ENCODE peak calls at places on chromosomes 4 and X, in five cellular contexts. One of them, this sample, is unnamed.

GRCh38 chr4:139526928-139527327 is 29.1 kb downstream of the SETD7 start:
- DNase-seq in A549: no peak
- DNase-seq in iPS-NIHi11: no peak
- DNase-seq in lower leg skin: no peak
- DNase-seq in stimulated activated CD4-positive, alpha-beta T cell treated with anti-CD3 and anti-CD28 coated beads, Interleukin-12 subunit alpha, Interleukin-12 subunit beta, amount 100 ng/mL, for 4 hours: no peak
- DNase-seq in this sample: no peak

GRCh38 chrX:135295238-135295943 is 13.9 kb upstream of the ETDC start:
- DNase-seq in A549: no peak
- DNase-seq in iPS-NIHi11: peak; percentile 43
- DNase-seq in lower leg skin: no peak
- DNase-seq in stimulated activated CD4-positive, alpha-beta T cell treated with anti-CD3 and anti-CD28 coated beads, Interleukin-12 subunit alpha, Interleukin-12 subunit beta, amount 100 ng/mL, for 4 hours: peak; percentile 56
- DNase-seq in this sample: peak; percentile 56

GRCh38 chr4:137343221-137343620 is 189.1 kb downstream of the PCDH18 start:
- DNase-seq in A549: no peak
- DNase-seq in iPS-NIHi11: no peak
- DNase-seq in lower leg skin: no peak
- DNase-seq in stimulated activated CD4-positive, alpha-beta T cell treated with anti-CD3 and anti-CD28 coated beads, Interleukin-12 subunit alpha, Interleukin-12 subunit beta, amount 100 ng/mL, for 4 hours: no peak
- DNase-seq in this sample: no peak

GRCh38 chr4:19883841-19884240 is 367.9 kb upstream of the SLIT2 start:
- DNase-seq in A549: no peak
- DNase-seq in iPS-NIHi11: no peak
- DNase-seq in lower leg skin: no peak
- DNase-seq in stimulated activated CD4-positive, alpha-beta T cell treated with anti-CD3 and anti-CD28 coated beads, Interleukin-12 subunit alpha, Interleukin-12 subunit beta, amount 100 ng/mL, for 4 hours: no peak
- DNase-seq in this sample: no peak

GRCh38 chrX:17078031-17078730 is 131.7 kb downstream of the REPS2 start:
- DNase-seq in A549: no peak
- DNase-seq in iPS-NIHi11: no peak
- DNase-seq in lower leg skin: no peak
- DNase-seq in stimulated activated CD4-positive, alpha-beta T cell treated with anti-CD3 and anti-CD28 coated beads, Interleukin-12 subunit alpha, Interleukin-12 subunit beta, amount 100 ng/mL, for 4 hours: no peak
- DNase-seq in this sample: no peak

GRCh38 chr4:140865253-140865652 is 109.1 kb upstream of the TBC1D9 start:
- DNase-seq in A549: no peak
- DNase-seq in iPS-NIHi11: no peak
- DNase-seq in lower leg skin: no peak
- DNase-seq in stimulated activated CD4-positive, alpha-beta T cell treated with anti-CD3 and anti-CD28 coated beads, Interleukin-12 subunit alpha, Interleukin-12 subunit beta, amount 100 ng/mL, for 4 hours: no peak
- DNase-seq in this sample: no peak

GRCh38 chr4:173998471-173999144 is 284.9 kb downstream of the FBXO8 start:
- DNase-seq in A549: no peak
- DNase-seq in iPS-NIHi11: no peak
- DNase-seq in lower leg skin: no peak
- DNase-seq in stimulated activated CD4-positive, alpha-beta T cell treated with anti-CD3 and anti-CD28 coated beads, Interleukin-12 subunit alpha, Interleukin-12 subunit beta, amount 100 ng/mL, for 4 hours: no peak
- DNase-seq in this sample: no peak

GRCh38 chr4:119240128-119240527 is 27.6 kb downstream of the USP53 start:
- DNase-seq in A549: no peak
- DNase-seq in iPS-NIHi11: no peak
- DNase-seq in lower leg skin: no peak
- DNase-seq in stimulated activated CD4-positive, alpha-beta T cell treated with anti-CD3 and anti-CD28 coated beads, Interleukin-12 subunit alpha, Interleukin-12 subunit beta, amount 100 ng/mL, for 4 hours: no peak
- DNase-seq in this sample: no peak

GRCh38 chr4:85792576-85792975 is 317.6 kb downstream of the ARHGAP24 start:
- DNase-seq in A549: no peak
- DNase-seq in iPS-NIHi11: no peak
- DNase-seq in lower leg skin: no peak
- DNase-seq in stimulated activated CD4-positive, alpha-beta T cell treated with anti-CD3 and anti-CD28 coated beads, Interleukin-12 subunit alpha, Interleukin-12 subunit beta, amount 100 ng/mL, for 4 hours: no peak
- DNase-seq in this sample: no peak

GRCh38 chrX:151393514-151393913 is 3.5 kb upstream of the VMA21 start:
- DNase-seq in A549: no peak
- DNase-seq in iPS-NIHi11: peak; percentile 22
- DNase-seq in lower leg skin: no peak
- DNase-seq in stimulated activated CD4-positive, alpha-beta T cell treated with anti-CD3 and anti-CD28 coated beads, Interleukin-12 subunit alpha, Interleukin-12 subunit beta, amount 100 ng/mL, for 4 hours: no peak
- DNase-seq in this sample: peak; percentile 31

GRCh38 chrX:20267924-20268701 is 1.4 kb upstream of the RPS6KA3 start:
- DNase-seq in A549: no peak
- DNase-seq in iPS-NIHi11: peak; percentile 52
- DNase-seq in lower leg skin: peak; percentile 90
- DNase-seq in stimulated activated CD4-positive, alpha-beta T cell treated with anti-CD3 and anti-CD28 coated beads, Interleukin-12 subunit alpha, Interleukin-12 subunit beta, amount 100 ng/mL, for 4 hours: no peak
- DNase-seq in this sample: peak; percentile 26

GRCh38 chrX:8783100-8784098 is 17.8 kb downstream of the FAM9A start:
- DNase-seq in A549: peak; percentile 11
- DNase-seq in iPS-NIHi11: peak; percentile 32
- DNase-seq in lower leg skin: no peak
- DNase-seq in stimulated activated CD4-positive, alpha-beta T cell treated with anti-CD3 and anti-CD28 coated beads, Interleukin-12 subunit alpha, Interleukin-12 subunit beta, amount 100 ng/mL, for 4 hours: peak; percentile 25
- DNase-seq in this sample: no peak

GRCh38 chr4:123746981-123747380 is 350.4 kb downstream of the SPRY1 start:
- DNase-seq in A549: no peak
- DNase-seq in iPS-NIHi11: no peak
- DNase-seq in lower leg skin: no peak
- DNase-seq in stimulated activated CD4-positive, alpha-beta T cell treated with anti-CD3 and anti-CD28 coated beads, Interleukin-12 subunit alpha, Interleukin-12 subunit beta, amount 100 ng/mL, for 4 hours: no peak
- DNase-seq in this sample: no peak

GRCh38 chr4:102616661-102617060 is 115.5 kb downstream of the NFKB1 start:
- DNase-seq in A549: no peak
- DNase-seq in iPS-NIHi11: peak; percentile 39
- DNase-seq in lower leg skin: no peak
- DNase-seq in stimulated activated CD4-positive, alpha-beta T cell treated with anti-CD3 and anti-CD28 coated beads, Interleukin-12 subunit alpha, Interleukin-12 subunit beta, amount 100 ng/mL, for 4 hours: no peak
- DNase-seq in this sample: no peak